ENCODE peak calls at places on chromosomes 5 and 9, in four cellular contexts. S is SK-N-SH, C is upper lobe of left lung, I is suprapubic skin. Y is an unnamed sample. For H3K4me1, the result is how much of the 10 kb centered on the place peaks cover.

GRCh38 chr5:80216753-80217596 is 38.9 kb downstream of the SERINC5 start:
- DNase-seq in I (no peak), C (peak), S (no peak), Y (no peak)

GRCh38 chr5:133827830-133828229 is 140.6 kb downstream of the C5orf15 start:
- DNase-seq in C (no peak), I (peak), S (no peak), Y (no peak)

GRCh38 chr5:56649569-56649968 is 165.8 kb upstream of the MAP3K1 start:
- DNase-seq in I (no peak), S (peak), C (no peak), Y (no peak)

GRCh38 chr9:133483611-133484010 is 4.7 kb upstream of the SLC2A6 start:
- DNase-seq in C (no peak), I (no peak), S (no peak), Y (no peak)

GRCh38 chr5:132765311-132766019 is 11.6 kb downstream of the SEPTIN8 start:
- DNase-seq in S (no peak), I (peak), C (peak), Y (no peak)

GRCh38 chr9:1366300-1366699 is 316.1 kb downstream of the DMRT2 start:
- DNase-seq in C (no peak), S (no peak), I (no peak), Y (no peak)

GRCh38 chr9:133147412-133148271 is 16.1 kb downstream of the GBGT1 start:
- DNase-seq in S (peak), I (no peak), C (peak), Y (peak)

GRCh38 chr5:95731571-95732554 is 727 bp downstream of the RHOBTB3 start:
- DNase-seq in I (peak), S (peak), C (peak), Y (no peak)

GRCh38 chr5:37837101-37838032 is 2.5 kb downstream of the GDNF start:
- DNase-seq in I (no peak), C (peak), S (peak), Y (no peak)

GRCh38 chr5:124742983-124743533 is 3.4 kb downstream of the ZNF608 start:
- DNase-seq in I (no peak), C (peak), S (no peak), Y (no peak)

GRCh38 chr5:21236896-21237830 is 1249.2 kb upstream of the CDH18 start:
- DNase-seq in C (no peak), S (no peak), I (no peak), Y (no peak)

GRCh38 chr5:175392236-175392635 is 51.7 kb downstream of the DRD1 start:
- DNase-seq in C (no peak), S (no peak), I (no peak), Y (peak)

GRCh38 chr5:173765661-173766060 is 122.5 kb upstream of the CPEB4 start:
- DNase-seq in I (no peak), C (no peak), S (no peak), Y (no peak)

GRCh38 chr9:21931428-21931827 is 62.8 kb downstream of the CDKN2A start:
- DNase-seq in I (no peak), S (no peak), C (no peak), Y (no peak)

GRCh38 chr5:71719092-71719964 is at the start of gene CARTPT:
- DNase-seq in S (peak), I (no peak), C (no peak), Y (peak)

GRCh38 chr9:111661802-111662491 is 542 bp downstream of the GNG10 start:
- DNase-seq in S (peak), C (peak), I (peak), Y (no peak)

GRCh38 chr9:70618784-70619183 is 204.3 kb upstream of the KLF9 start:
- DNase-seq in C (no peak), S (no peak), I (no peak), Y (no peak)

DNA sequence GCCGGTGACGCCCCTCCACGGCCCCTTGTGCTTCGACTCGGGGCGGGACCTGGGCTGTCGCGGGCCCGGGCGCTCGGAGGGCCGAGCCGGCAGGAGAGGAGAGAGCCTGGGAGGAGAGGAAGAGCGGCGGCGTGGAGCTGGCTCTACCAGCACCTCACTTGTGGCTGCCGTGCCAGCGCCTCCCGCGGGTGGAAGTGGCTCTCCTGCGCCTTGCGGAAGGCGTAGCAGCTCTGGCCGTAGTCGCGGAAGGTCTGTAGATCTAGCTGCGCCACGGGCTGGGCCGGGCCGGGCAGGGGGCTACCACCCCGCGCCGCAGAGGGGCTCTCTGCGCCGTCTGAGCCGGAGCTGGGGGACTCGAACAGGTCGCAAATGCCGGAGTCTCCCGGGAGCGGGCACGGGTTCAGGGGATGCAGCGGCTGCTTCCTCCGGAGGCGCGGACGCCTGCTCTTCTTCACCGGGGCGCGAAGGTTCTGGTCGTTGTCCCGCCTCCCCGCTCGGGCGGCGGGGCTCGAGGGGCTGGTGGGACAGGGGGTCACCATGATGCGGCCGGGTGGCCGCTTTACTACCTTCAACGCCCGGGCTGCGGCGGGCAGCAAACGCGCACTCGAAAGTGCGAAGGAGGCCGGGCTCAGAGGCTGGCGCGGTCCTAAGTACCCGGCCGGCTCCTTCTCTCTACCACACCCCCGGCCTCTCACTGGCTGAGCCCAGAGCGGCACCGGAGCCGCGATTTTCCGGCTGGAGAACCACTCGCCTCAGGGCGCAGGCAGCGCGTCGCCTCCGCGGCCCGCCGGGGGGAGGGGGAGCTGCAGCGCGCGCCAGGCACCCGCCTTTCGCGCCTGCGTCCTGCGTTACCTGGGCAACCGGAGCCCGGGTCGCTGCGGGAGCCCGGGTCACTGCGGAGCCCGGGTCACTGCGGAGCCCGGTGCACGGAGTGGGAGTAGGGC is at the start of gene CCNO:
- DNase-seq in C (peak), I (no peak), S (peak), Y (peak)
- TF ChIP-seq POLR2AphosphoS5 in C (peak), I (no peak), S (no peak), Y (peak)

DNA sequence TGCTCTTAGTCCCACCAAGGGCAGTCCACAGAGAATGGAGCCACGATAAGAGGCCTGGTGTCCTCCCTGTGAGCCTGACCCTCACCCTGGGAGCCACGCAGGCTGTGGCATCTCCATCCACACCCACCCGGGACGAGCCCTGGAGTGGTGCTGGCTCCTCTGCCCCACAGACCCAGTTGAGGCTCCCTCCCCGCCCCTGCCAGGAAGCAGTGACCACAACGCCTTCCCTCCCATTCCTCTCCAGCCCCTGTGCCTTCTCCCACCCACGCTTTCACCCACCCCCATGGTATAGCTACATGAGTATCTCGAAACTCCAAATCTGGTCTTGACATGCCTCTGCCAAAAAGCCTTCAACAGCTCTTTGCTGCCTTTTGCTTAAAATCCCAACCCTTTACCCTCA is 57.9 kb downstream of the SEMA4D start:
- DNase-seq in S (no peak), C (no peak), I (no peak), Y (no peak)
- H3K4me1 ChIP-seq in S (under half), C (under half), I (half or more), Y (under half)

GRCh38 chr9:93116049-93116961 is 17.7 kb downstream of the NINJ1 start:
- DNase-seq in S (no peak), I (peak), C (peak), Y (no peak)
- TF ChIP-seq EP300 in S (no peak), I (no peak), C (no peak), Y (no peak)

GRCh38 chr9:121285835-121286687 is 18.1 kb downstream of the GSN start:
- DNase-seq in C (peak), S (no peak), I (peak), Y (no peak)
- TF ChIP-seq POLR2AphosphoS5 in C (peak), S (no peak), I (peak), Y (no peak)

GRCh38 chr5:14594378-14595074 is 12.9 kb downstream of the OTULINL start:
- DNase-seq in S (peak), I (no peak), C (no peak), Y (no peak)

GRCh38 chr5:14595189-14595588 is 13.6 kb downstream of the OTULINL start:
- DNase-seq in S (peak), C (peak), I (no peak), Y (no peak)

GRCh38 chr5:14595877-14596276 is 14.3 kb downstream of the OTULINL start:
- DNase-seq in I (no peak), S (no peak), C (no peak), Y (no peak)

GRCh38 chr5:14598225-14598624 is 16.6 kb downstream of the OTULINL start:
- DNase-seq in S (no peak), I (no peak), C (no peak), Y (no peak)

DNA sequence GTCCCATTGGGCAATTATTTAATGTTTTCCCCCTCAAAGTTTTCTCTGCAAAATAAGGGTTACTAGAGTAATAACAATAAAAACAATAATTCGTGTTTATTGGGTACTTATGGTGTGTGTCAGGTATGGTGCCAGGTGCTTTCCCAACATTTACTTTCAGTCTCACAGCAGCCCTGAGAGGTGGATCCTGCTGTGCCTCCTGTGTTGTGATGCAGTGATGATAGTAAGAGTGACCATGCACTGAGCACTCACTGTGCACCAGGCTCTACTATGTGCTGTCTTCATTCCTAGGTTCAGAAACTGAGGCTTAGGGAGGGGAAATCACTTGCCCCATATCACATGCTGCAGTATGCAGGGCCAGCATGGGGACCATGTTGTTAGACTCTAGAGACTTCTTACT is 15.5 kb downstream of the OTULINL start:
- DNase-seq in I (no peak), C (no peak), S (no peak), Y (no peak)
- H3K4me1 ChIP-seq in I (under half), C (under half), S (under half), Y (under half)

GRCh38 chr5:130605200-130605599 is 559.9 kb downstream of the HINT1 start:
- DNase-seq in C (no peak), S (no peak), I (no peak), Y (no peak)
- TF ChIP-seq EP300 in C (no peak), S (no peak), I (no peak), Y (no peak)

GRCh38 chr5:172117977-172118701 is 69.9 kb downstream of the STK10 start:
- DNase-seq in C (peak), I (no peak), S (no peak), Y (no peak)

GRCh38 chr5:172113036-172113435 is 75.0 kb downstream of the STK10 start:
- DNase-seq in I (no peak), S (no peak), C (peak), Y (no peak)

GRCh38 chr5:172110921-172111873 is 76.8 kb downstream of the STK10 start:
- DNase-seq in C (peak), I (no peak), S (peak), Y (no peak)

GRCh38 chr5:172115541-172115982 is 72.5 kb downstream of the STK10 start:
- DNase-seq in C (no peak), S (peak), I (no peak), Y (no peak)

GRCh38 chr5:172114875-172115422 is 73.1 kb downstream of the STK10 start:
- DNase-seq in C (peak), S (no peak), I (no peak), Y (no peak)
- TF ChIP-seq POLR2AphosphoS5 in C (peak), S (no peak), I (no peak), Y (no peak)

Y was measured in esophagus muscularis mucosa.